ENCODE peak calls at places on chromosomes 16 and 17, in five cellular contexts. A, D, C, X and H are unnamed samples.
A peak's percentile ranks its signal among the peaks of the same experiment; 100 is the strongest.

GRCh38 chr17:31225831-31226230 is 71.2 kb downstream of the OMG start:
- DNase-seq in A (no peak), D (no peak), C (no peak), X (no peak), H (no peak)

GRCh38 chr16:64469906-64470702 is 651.8 kb downstream of the CDH11 start:
- DNase-seq in A (no peak), D (no peak), C (peak; percentile 17), X (no peak), H (no peak)

GRCh38 chr16:83458612-83459011 is 349.2 kb upstream of the HSBP1 start:
- DNase-seq in A (no peak), D (no peak), C (no peak), X (no peak), H (no peak)

GRCh38 chr17:73210002-73210678 is 17.3 kb downstream of the COG1 start:
- DNase-seq in A (no peak), D (no peak), C (no peak), X (no peak), H (no peak)

GRCh38 chr16:62978451-62978850 is 942.2 kb upstream of the CDH8 start:
- DNase-seq in A (no peak), D (no peak), C (no peak), X (no peak), H (no peak)

GRCh38 chr16:54460254-54460860 is 173.8 kb upstream of the IRX3 start:
- DNase-seq in A (no peak), D (no peak), C (no peak), X (no peak), H (no peak)

GRCh38 chr16:89357460-89357859 is 132.9 kb downstream of the ANKRD11 start:
- DNase-seq in A (no peak), D (no peak), C (no peak), X (no peak), H (no peak)

GRCh38 chr17:2222301-2222700 is 81.3 kb downstream of the SMG6 start:
- DNase-seq in A (no peak), D (no peak), C (no peak), X (no peak), H (no peak)

GRCh38 chr17:3804503-3804931 is 3.5 kb upstream of the ITGAE start:
- DNase-seq in A (no peak), D (no peak), C (no peak), X (no peak), H (no peak)

GRCh38 chr17:77349976-77350830 is 209.4 kb downstream of the SEC14L1 start:
- DNase-seq in A (no peak), D (peak; percentile 8), C (no peak), X (no peak), H (no peak)

GRCh38 chr17:38892083-38892482 is 22.2 kb downstream of the LASP1 start:
- DNase-seq in A (no peak), D (no peak), C (no peak), X (no peak), H (no peak)

GRCh38 chr17:10799407-10799806 is 4.5 kb downstream of the TMEM238L start:
- DNase-seq in A (no peak), D (no peak), C (no peak), X (no peak), H (no peak)

GRCh38 chr17:10793256-10793655 is 10.6 kb downstream of the TMEM238L start:
- DNase-seq in A (no peak), D (no peak), C (no peak), X (no peak), H (no peak)

GRCh38 chr17:10798910-10799309 is 5.0 kb downstream of the TMEM238L start:
- DNase-seq in A (no peak), D (no peak), C (no peak), X (no peak), H (no peak)

GRCh38 chr17:10798332-10798749 is 5.6 kb downstream of the TMEM238L start:
- DNase-seq in A (no peak), D (no peak), C (no peak), X (no peak), H (no peak)

GRCh38 chr17:10797848-10798328 is 6.0 kb downstream of the TMEM238L start:
- DNase-seq in A (no peak), D (no peak), C (no peak), X (no peak), H (no peak)
- H3K36me3 ChIP-seq in A (no peaks in the 10 kb centered on the region), D (no peaks in the 10 kb centered on the region), C (no peaks in the 10 kb centered on the region), X (no peaks in the 10 kb centered on the region), H (no peaks in the 10 kb centered on the region)

GRCh38 chr17:9228408-9229159 is 207.3 kb downstream of the NTN1 start:
- DNase-seq in A (no peak), D (no peak), C (no peak), X (no peak), H (no peak)
- H3K36me3 ChIP-seq in A (no peaks in the 10 kb centered on the region), D (no peaks in the 10 kb centered on the region), C (no peaks in the 10 kb centered on the region), X (no peaks in the 10 kb centered on the region), H (no peaks in the 10 kb centered on the region)

GRCh38 chr16:67541391-67542263 is 13.0 kb downstream of the RIPOR1 start:
- DNase-seq in A (no peak), D (no peak), C (peak; percentile 50), X (no peak), H (no peak)

GRCh38 chr16:67540756-67541155 is 12.1 kb downstream of the RIPOR1 start:
- DNase-seq in A (no peak), D (no peak), C (no peak), X (no peak), H (no peak)

GRCh38 chr16:67539271-67539670 is 10.6 kb downstream of the RIPOR1 start:
- DNase-seq in A (no peak), D (no peak), C (no peak), X (no peak), H (no peak)

GRCh38 chr16:67538666-67539101 is 10.1 kb downstream of the RIPOR1 start:
- DNase-seq in A (no peak), D (no peak), C (no peak), X (no peak), H (no peak)

GRCh38 chr16:67539691-67540635 is 11.3 kb downstream of the RIPOR1 start:
- DNase-seq in A (no peak), D (no peak), C (no peak), X (no peak), H (no peak)
- H3K36me3 ChIP-seq in A (peaks cover 66% of the 10 kb centered on the region), D (peaks cover 5% of the 10 kb centered on the region), C (peaks cover 70% of the 10 kb centered on the region), X (peaks cover 41% of the 10 kb centered on the region), H (peaks cover 44% of the 10 kb centered on the region)

GRCh38 chr16:48332978-48333377 is 52.2 kb downstream of the SIAH1 start:
- DNase-seq in A (no peak), D (no peak), C (no peak), X (no peak), H (no peak)
- H3K36me3 ChIP-seq in A (peaks cover 38% of the 10 kb centered on the region), D (no peaks in the 10 kb centered on the region), C (peaks cover 53% of the 10 kb centered on the region), X (peaks cover 3% of the 10 kb centered on the region), H (peaks cover 11% of the 10 kb centered on the region)

DNA sequence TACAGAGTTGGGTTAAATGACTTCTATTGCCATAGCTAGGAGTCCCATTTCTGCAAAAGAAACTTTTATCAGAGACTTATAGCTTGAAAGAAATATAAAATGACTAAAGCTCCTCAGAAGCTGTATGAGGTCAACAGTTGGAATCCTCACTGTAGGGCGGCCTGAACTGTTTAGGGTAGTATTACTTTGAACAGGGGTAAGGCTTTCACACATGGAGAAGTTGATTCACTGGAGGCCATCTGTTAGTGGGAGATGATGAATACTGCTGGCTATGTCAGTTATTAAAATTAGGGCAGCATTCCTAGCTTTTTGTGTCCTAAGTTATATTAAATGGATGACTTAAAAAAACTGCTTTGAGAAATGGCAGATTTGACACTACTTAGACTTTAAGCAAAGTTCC is 6.0 kb downstream of the TTC19 start:
- DNase-seq in A (no peak), D (no peak), C (no peak), X (no peak), H (no peak)
- H3K36me3 ChIP-seq in A (peaks cover 94% of the 10 kb centered on the region), D (peaks cover 30% of the 10 kb centered on the region), C (peaks cover 96% of the 10 kb centered on the region), X (peaks cover 11% of the 10 kb centered on the region), H (peaks cover 41% of the 10 kb centered on the region)

GRCh38 chr17:75661531-75661930 is 5.4 kb downstream of the RECQL5 start:
- DNase-seq in A (no peak), D (no peak), C (no peak), X (no peak), H (no peak)

GRCh38 chr17:75665981-75666380 is 973 bp downstream of the RECQL5 start:
- DNase-seq in A (no peak), D (no peak), C (no peak), X (no peak), H (no peak)

GRCh38 chr17:75666959-75667790 is at the start of the genes RECQL5 and SAP30BP:
- DNase-seq in A (peak; percentile 99), D (peak; percentile 97), C (peak; percentile 98), X (peak; percentile 88), H (peak; percentile 92)

GRCh38 chr17:75662511-75662910 is 4.4 kb downstream of the RECQL5 start:
- DNase-seq in A (no peak), D (no peak), C (no peak), X (no peak), H (no peak)

GRCh38 chr17:75664099-75664549 is 2.8 kb downstream of the RECQL5 start:
- DNase-seq in A (no peak), D (no peak), C (no peak), X (no peak), H (no peak)
- H3K36me3 ChIP-seq in A (peaks cover 49% of the 10 kb centered on the region), D (peaks cover 5% of the 10 kb centered on the region), C (peaks cover 65% of the 10 kb centered on the region), X (peaks cover 9% of the 10 kb centered on the region), H (peaks cover 16% of the 10 kb centered on the region)

GRCh38 chr17:64053101-64053500 is 32.7 kb upstream of the ICAM2 start:
- DNase-seq in A (no peak), D (no peak), C (no peak), X (no peak), H (no peak)
- H3K36me3 ChIP-seq in A (peaks cover 100% of the 10 kb centered on the region), D (peaks cover 25% of the 10 kb centered on the region), C (peaks cover 100% of the 10 kb centered on the region), X (peaks cover 33% of the 10 kb centered on the region), H (peaks cover 57% of the 10 kb centered on the region)

GRCh38 chr16:2770057-2770780 is 6.9 kb downstream of the ELOB start:
- DNase-seq in A (peak; percentile 45), D (no peak), C (no peak), X (no peak), H (no peak)

GRCh38 chr16:2767891-2768290 is 9.2 kb downstream of the ELOB start:
- DNase-seq in A (peak; percentile 15), D (no peak), C (no peak), X (no peak), H (no peak)

GRCh38 chr16:2768403-2769089 is 8.5 kb downstream of the ELOB start:
- DNase-seq in A (peak; percentile 40), D (peak; percentile 66), C (no peak), X (no peak), H (no peak)

GRCh38 chr16:2769675-2770056 is 7.4 kb downstream of the ELOB start:
- DNase-seq in A (peak; percentile 64), D (peak; percentile 79), C (no peak), X (no peak), H (no peak)

DNA sequence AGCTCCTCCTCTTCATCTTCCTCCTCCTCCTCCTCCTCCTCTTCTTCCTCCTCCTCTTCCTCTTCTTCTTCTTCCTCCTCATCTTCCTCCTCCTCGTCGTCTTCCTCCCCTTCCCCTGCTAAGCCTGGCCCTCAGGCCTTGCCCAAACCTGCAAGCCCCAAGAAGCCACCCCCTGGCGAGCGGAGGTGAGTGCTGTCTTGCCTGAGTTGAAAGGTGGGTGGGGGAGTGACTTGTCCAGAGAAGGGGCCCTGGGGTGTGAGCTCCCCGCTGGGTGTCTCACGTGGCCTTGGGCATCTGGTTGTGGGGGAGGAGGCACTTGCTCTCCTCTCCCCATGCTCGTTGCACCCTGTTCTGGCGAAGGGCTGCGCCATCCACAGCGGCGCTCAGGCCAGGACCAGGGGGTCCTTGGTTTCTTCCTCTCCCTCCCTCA is 8.0 kb downstream of the ELOB start:
- DNase-seq in A (peak; percentile 30), D (no peak), C (no peak), X (no peak), H (no peak)
- H3K36me3 ChIP-seq in A (peaks cover 97% of the 10 kb centered on the region), D (peaks cover 67% of the 10 kb centered on the region), C (peaks cover 98% of the 10 kb centered on the region), X (peaks cover 68% of the 10 kb centered on the region), H (peaks cover 79% of the 10 kb centered on the region)